ENCODE peak calls at places on chromosomes 2 and 18, in seven cellular contexts. X is stimulated activated CD8-positive, alpha-beta memory T cell treated with anti-CD3 and anti-CD28 coated beads, Interleukin-2, amount 100 ng/mL, for 1 hour; M is pons; G is LoVo; N is CD4-positive, CD25-positive, alpha-beta regulatory T cell; J is lung microvascular endothelial cell; R is WTC11. Y is an unnamed sample.

GRCh38 chr2:127737892-127738291 is 36.6 kb downstream of the SFT2D3 start:
- DNase-seq in X (no peak), M (no peak), G (no peak), N (no peak), J (no peak), R (no peak), Y (no peak)

GRCh38 chr2:152420923-152421322 is 85.9 kb downstream of the FMNL2 start:
- DNase-seq in X (no peak), M (no peak), G (no peak), N (no peak), J (no peak), R (no peak), Y (no peak)

GRCh38 chr2:232420463-232421188 is 14.0 kb downstream of the ALPG start:
- DNase-seq in X (no peak), M (no peak), G (no peak), N (peak; percentile 18), J (no peak), R (peak; percentile 61), Y (no peak)

GRCh38 chr2:189252991-189253680 is 73.6 kb upstream of the COL5A2 start:
- DNase-seq in X (no peak), M (no peak), G (no peak), N (no peak), J (no peak), R (no peak), Y (no peak)

GRCh38 chr18:30177056-30177455 is 865.5 kb downstream of the DSC3 start:
- DNase-seq in X (no peak), M (no peak), G (no peak), N (no peak), J (no peak), R (no peak), Y (no peak)

GRCh38 chr2:175931751-175932295 is 70.2 kb downstream of the LNPK start:
- DNase-seq in X (no peak), M (no peak), G (no peak), N (no peak), J (no peak), R (no peak), Y (no peak)

GRCh38 chr18:10119991-10120390 is 206.2 kb downstream of the VAPA start:
- DNase-seq in X (no peak), M (no peak), G (no peak), N (no peak), J (no peak), R (no peak), Y (no peak)

GRCh38 chr2:239267411-239267941 is 133.3 kb downstream of the HDAC4 start:
- DNase-seq in X (peak; percentile 84), M (peak; percentile 77), G (peak; percentile 45), N (peak; percentile 94), J (peak; percentile 79), R (no peak), Y (peak; percentile 85)

GRCh38 chr2:32977228-32977758 is 30.5 kb downstream of the LTBP1 start:
- DNase-seq in X (no peak), M (no peak), G (peak; percentile 92), N (no peak), J (peak; percentile 58), R (no peak), Y (no peak)

GRCh38 chr2:43818761-43819160 is 19.9 kb downstream of the ABCG5 start:
- DNase-seq in X (no peak), M (no peak), G (peak; percentile 32), N (no peak), J (peak; percentile 84), R (no peak), Y (no peak)

GRCh38 chr2:151878655-151879563 is 50.7 kb upstream of the ARL5A start:
- DNase-seq in X (no peak), M (peak; percentile 44), G (peak; percentile 38), N (no peak), J (peak; percentile 54), R (no peak), Y (no peak)

GRCh38 chr2:169476459-169476858 is 2.8 kb upstream of the BBS5 start:
- DNase-seq in X (no peak), M (no peak), G (peak; percentile 23), N (no peak), J (peak; percentile 19), R (no peak), Y (no peak)

GRCh38 chr2:89837962-89838625 is 1146.6 kb downstream of the RPIA start:
- DNase-seq in X (no peak), M (no peak), G (no peak), N (no peak), J (peak; percentile 34), R (no peak), Y (no peak)

GRCh38 chr2:120283649-120284048 is 31.0 kb downstream of the RALB start:
- DNase-seq in X (no peak), M (no peak), G (no peak), N (no peak), J (no peak), R (no peak), Y (no peak)

GRCh38 chr2:227214622-227215041 is 50.2 kb downstream of the COL4A3 start:
- DNase-seq in X (no peak), M (no peak), G (no peak), N (no peak), J (no peak), R (no peak), Y (no peak)

GRCh38 chr2:207403950-207404349 is 125.8 kb upstream of the CREB1 start:
- DNase-seq in X (no peak), M (no peak), G (no peak), N (no peak), J (no peak), R (no peak), Y (no peak)

GRCh38 chr18:8224576-8224975 is 384.7 kb upstream of the RAB12 start:
- DNase-seq in X (no peak), M (no peak), G (no peak), N (no peak), J (peak; percentile 11), R (no peak), Y (no peak)

GRCh38 chr2:45169339-45170190 is 160.3 kb upstream of the SIX2 start:
- DNase-seq in X (no peak), M (no peak), G (peak; percentile 25), N (no peak), J (peak; percentile 49), R (peak; percentile 67), Y (no peak)

GRCh38 chr2:72128843-72129227 is 18.8 kb downstream of the CYP26B1 start:
- DNase-seq in X (no peak), M (no peak), G (no peak), N (no peak), J (no peak), R (no peak), Y (no peak)

GRCh38 chr2:214747992-214748391 is 61.5 kb downstream of the BARD1 start:
- DNase-seq in X (no peak), M (no peak), G (no peak), N (no peak), J (no peak), R (no peak), Y (no peak)

GRCh38 chr2:150369862-150370261 is 117.6 kb downstream of the RND3 start:
- DNase-seq in X (no peak), M (no peak), G (no peak), N (no peak), J (no peak), R (no peak), Y (no peak)

GRCh38 chr2:56184500-56184996 is 758 bp downstream of the CCDC85A start:
- DNase-seq in X (no peak), M (no peak), G (peak; percentile 14), N (no peak), J (peak; percentile 38), R (peak; percentile 50), Y (no peak)

GRCh38 chr2:240640939-240641338 is 15.7 kb downstream of the GPR35 start:
- DNase-seq in X (no peak), M (no peak), G (peak; percentile 33), N (no peak), J (no peak), R (peak; percentile 82), Y (no peak)

GRCh38 chr2:191488135-191488534 is 189.8 kb upstream of the NABP1 start:
- DNase-seq in X (no peak), M (no peak), G (peak; percentile 5), N (no peak), J (no peak), R (no peak), Y (no peak)

GRCh38 chr18:8468911-8469310 is 140.3 kb upstream of the RAB12 start:
- DNase-seq in X (no peak), M (no peak), G (no peak), N (no peak), J (peak; percentile 85), R (no peak), Y (no peak)

GRCh38 chr2:55049794-55050132 is 488 bp downstream of the RTN4 start:
- DNase-seq in X (no peak), M (no peak), G (no peak), N (no peak), J (no peak), R (no peak), Y (no peak)

GRCh38 chr2:219446101-219446504 is 11.5 kb downstream of the SPEG start:
- DNase-seq in X (no peak), M (no peak), G (no peak), N (no peak), J (peak; percentile 47), R (peak; percentile 20), Y (no peak)

GRCh38 chr2:111698743-111699554 is 185.0 kb downstream of the ANAPC1 start:
- DNase-seq in X (peak; percentile 16), M (peak; percentile 48), G (peak; percentile 95), N (peak; percentile 42), J (peak; percentile 98), R (no peak), Y (peak; percentile 29)

GRCh38 chr2:160507046-160507407 is 13.4 kb upstream of the RBMS1 start:
- DNase-seq in X (no peak), M (no peak), G (no peak), N (no peak), J (no peak), R (no peak), Y (no peak)

GRCh38 chr2:128635361-128635900 is 316.8 kb upstream of the HS6ST1 start:
- DNase-seq in X (no peak), M (no peak), G (no peak), N (no peak), J (no peak), R (no peak), Y (no peak)

GRCh38 chr2:239397856-239398470 is 2.9 kb downstream of the HDAC4 start:
- DNase-seq in X (no peak), M (no peak), G (no peak), N (no peak), J (no peak), R (no peak), Y (no peak)

GRCh38 chr18:7576685-7577084 is 9.6 kb downstream of the PTPRM start:
- DNase-seq in X (no peak), M (no peak), G (no peak), N (no peak), J (no peak), R (no peak), Y (no peak)

GRCh38 chr2:215833531-215834162 is 179.7 kb downstream of the MREG start:
- DNase-seq in X (no peak), M (no peak), G (no peak), N (no peak), J (peak; percentile 94), R (no peak), Y (no peak)

GRCh38 chr2:142863485-142863921 is 14.0 kb upstream of the KYNU start:
- DNase-seq in X (no peak), M (no peak), G (no peak), N (no peak), J (peak; percentile 61), R (no peak), Y (no peak)

Y was measured in activated T-helper 1 cell treated with anti-CD3 and anti-CD28 coated beads, Interleukin-2, amount 50 U/mL, for 16 hours.